ENCODE peak calls at places on chromosomes 4 and X, in eight cellular contexts. One of them, this sample, is unnamed.

GRCh38 chrX:151397741-151398070 is 700 bp downstream of the VMA21 start:
- DNase-seq in lung: no peak
- DNase-seq in cardiac muscle cell: no peak
- DNase-seq in GM06990: no peak
- DNase-seq in nephron progenitor cell: no peak
- DNase-seq in upper lobe of left lung: no peak
- DNase-seq in H9: no peak
- DNase-seq in GM13976: no peak
- DNase-seq in this sample: no peak

GRCh38 chr4:89307446-89308160 is at the start of gene GPRIN3:
- DNase-seq in lung: peak
- DNase-seq in cardiac muscle cell: peak
- DNase-seq in GM06990: no peak
- DNase-seq in nephron progenitor cell: peak
- DNase-seq in upper lobe of left lung: peak
- DNase-seq in H9: peak
- DNase-seq in GM13976: peak
- DNase-seq in this sample: peak

GRCh38 chrX:129983575-129984131 is 1.2 kb downstream of the BCORL1 start:
- DNase-seq in lung: no peak
- DNase-seq in cardiac muscle cell: peak
- DNase-seq in GM06990: peak
- DNase-seq in nephron progenitor cell: no peak
- DNase-seq in upper lobe of left lung: peak
- DNase-seq in H9: peak
- DNase-seq in GM13976: no peak
- DNase-seq in this sample: no peak

GRCh38 chr4:91092398-91092955 is 965.3 kb downstream of the CCSER1 start:
- DNase-seq in lung: no peak
- DNase-seq in cardiac muscle cell: no peak
- DNase-seq in GM06990: no peak
- DNase-seq in nephron progenitor cell: no peak
- DNase-seq in upper lobe of left lung: peak
- DNase-seq in H9: no peak
- DNase-seq in GM13976: no peak
- DNase-seq in this sample: no peak

GRCh38 chrX:107880054-107880610 is 54.5 kb downstream of the MID2 start:
- DNase-seq in lung: no peak
- DNase-seq in cardiac muscle cell: no peak
- DNase-seq in GM06990: no peak
- DNase-seq in nephron progenitor cell: no peak
- DNase-seq in upper lobe of left lung: no peak
- DNase-seq in H9: no peak
- DNase-seq in GM13976: no peak
- DNase-seq in this sample: no peak

GRCh38 chr4:152115794-152116193 is 355.0 kb upstream of the GATB start:
- DNase-seq in lung: no peak
- DNase-seq in cardiac muscle cell: no peak
- DNase-seq in GM06990: no peak
- DNase-seq in nephron progenitor cell: no peak
- DNase-seq in upper lobe of left lung: no peak
- DNase-seq in H9: no peak
- DNase-seq in GM13976: peak
- DNase-seq in this sample: no peak

GRCh38 chr4:76147454-76148141 is 599 bp downstream of the NUP54 start:
- DNase-seq in lung: peak
- DNase-seq in cardiac muscle cell: peak
- DNase-seq in GM06990: no peak
- DNase-seq in nephron progenitor cell: peak
- DNase-seq in upper lobe of left lung: peak
- DNase-seq in H9: peak
- DNase-seq in GM13976: peak
- DNase-seq in this sample: peak

GRCh38 chrX:101803451-101803850 is 128.4 kb downstream of the ZMAT1 start:
- DNase-seq in lung: no peak
- DNase-seq in cardiac muscle cell: no peak
- DNase-seq in GM06990: no peak
- DNase-seq in nephron progenitor cell: no peak
- DNase-seq in upper lobe of left lung: no peak
- DNase-seq in H9: no peak
- DNase-seq in GM13976: no peak
- DNase-seq in this sample: no peak

GRCh38 chr4:133186845-133187244 is 37.8 kb downstream of the PCDH10 start:
- DNase-seq in lung: no peak
- DNase-seq in cardiac muscle cell: no peak
- DNase-seq in GM06990: no peak
- DNase-seq in nephron progenitor cell: no peak
- DNase-seq in upper lobe of left lung: no peak
- DNase-seq in H9: no peak
- DNase-seq in GM13976: no peak
- DNase-seq in this sample: no peak

GRCh38 chrX:24676403-24677024 is 17.2 kb upstream of the POLA1 start:
- DNase-seq in lung: no peak
- DNase-seq in cardiac muscle cell: peak
- DNase-seq in GM06990: no peak
- DNase-seq in nephron progenitor cell: peak
- DNase-seq in upper lobe of left lung: no peak
- DNase-seq in H9: no peak
- DNase-seq in GM13976: peak
- DNase-seq in this sample: no peak

GRCh38 chr4:123477804-123478209 is 81.2 kb downstream of the SPRY1 start:
- DNase-seq in lung: no peak
- DNase-seq in cardiac muscle cell: no peak
- DNase-seq in GM06990: no peak
- DNase-seq in nephron progenitor cell: no peak
- DNase-seq in upper lobe of left lung: peak
- DNase-seq in H9: no peak
- DNase-seq in GM13976: no peak
- DNase-seq in this sample: no peak

GRCh38 chrX:68584221-68584620 is 63.2 kb upstream of the STARD8 start:
- DNase-seq in lung: no peak
- DNase-seq in cardiac muscle cell: no peak
- DNase-seq in GM06990: no peak
- DNase-seq in nephron progenitor cell: no peak
- DNase-seq in upper lobe of left lung: no peak
- DNase-seq in H9: no peak
- DNase-seq in GM13976: no peak
- DNase-seq in this sample: no peak

GRCh38 chr4:13988347-13989265 is 361.1 kb upstream of the BOD1L1 start:
- DNase-seq in lung: peak
- DNase-seq in cardiac muscle cell: no peak
- DNase-seq in GM06990: no peak
- DNase-seq in nephron progenitor cell: no peak
- DNase-seq in upper lobe of left lung: no peak
- DNase-seq in H9: no peak
- DNase-seq in GM13976: no peak
- DNase-seq in this sample: no peak

GRCh38 chr4:40516651-40517050 is 113.0 kb downstream of the RBM47 start:
- DNase-seq in lung: no peak
- DNase-seq in cardiac muscle cell: no peak
- DNase-seq in GM06990: peak
- DNase-seq in nephron progenitor cell: no peak
- DNase-seq in upper lobe of left lung: peak
- DNase-seq in H9: peak
- DNase-seq in GM13976: peak
- DNase-seq in this sample: no peak

GRCh38 chr4:71095141-71095939 is 101.9 kb downstream of the DCK start:
- DNase-seq in lung: no peak
- DNase-seq in cardiac muscle cell: no peak
- DNase-seq in GM06990: no peak
- DNase-seq in nephron progenitor cell: no peak
- DNase-seq in upper lobe of left lung: no peak
- DNase-seq in H9: no peak
- DNase-seq in GM13976: no peak
- DNase-seq in this sample: no peak

GRCh38 chr4:118308306-118309030 is 44.3 kb downstream of the PRSS12 start:
- DNase-seq in lung: no peak
- DNase-seq in cardiac muscle cell: no peak
- DNase-seq in GM06990: no peak
- DNase-seq in nephron progenitor cell: no peak
- DNase-seq in upper lobe of left lung: no peak
- DNase-seq in H9: no peak
- DNase-seq in GM13976: no peak
- DNase-seq in this sample: no peak

GRCh38 chrX:99914676-99915075 is 495.4 kb downstream of the PCDH19 start:
- DNase-seq in lung: no peak
- DNase-seq in cardiac muscle cell: no peak
- DNase-seq in GM06990: no peak
- DNase-seq in nephron progenitor cell: no peak
- DNase-seq in upper lobe of left lung: no peak
- DNase-seq in H9: no peak
- DNase-seq in GM13976: no peak
- DNase-seq in this sample: no peak

GRCh38 chr4:97761760-97762512 is 381.3 kb downstream of the STPG2 start:
- DNase-seq in lung: no peak
- DNase-seq in cardiac muscle cell: peak
- DNase-seq in GM06990: no peak
- DNase-seq in nephron progenitor cell: no peak
- DNase-seq in upper lobe of left lung: no peak
- DNase-seq in H9: no peak
- DNase-seq in GM13976: no peak
- DNase-seq in this sample: no peak

GRCh38 chr4:46390353-46391058 is 578 bp upstream of the GABRA2 start:
- DNase-seq in lung: no peak
- DNase-seq in cardiac muscle cell: no peak
- DNase-seq in GM06990: no peak
- DNase-seq in nephron progenitor cell: peak
- DNase-seq in upper lobe of left lung: no peak
- DNase-seq in H9: peak
- DNase-seq in GM13976: peak
- DNase-seq in this sample: no peak

DNA sequence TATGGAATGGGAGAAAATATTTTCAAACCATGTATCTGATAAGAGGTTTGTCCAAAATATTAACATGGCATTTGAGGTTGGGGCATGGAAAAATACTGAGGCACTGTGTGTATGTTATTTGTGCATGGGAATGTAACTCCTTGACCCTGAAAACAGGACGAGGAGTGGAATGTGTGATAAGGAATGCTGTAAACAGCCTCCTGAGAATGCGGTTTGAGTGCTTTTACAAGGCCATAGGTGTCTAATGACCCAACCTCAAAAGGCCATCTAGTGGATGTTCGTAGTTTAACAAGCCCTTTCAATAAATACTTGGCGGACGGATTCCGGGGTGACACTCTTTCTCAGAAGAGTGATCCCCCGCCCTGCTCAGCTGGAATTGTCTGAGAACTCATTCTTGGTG is 162.9 kb upstream of the USP9X start:
- DNase-seq in lung: no peak
- DNase-seq in cardiac muscle cell: peak
- DNase-seq in GM06990: no peak
- DNase-seq in nephron progenitor cell: no peak
- DNase-seq in upper lobe of left lung: no peak
- DNase-seq in H9: peak
- DNase-seq in GM13976: no peak
- DNase-seq in this sample: no peak
- TF ChIP-seq CTCF in lung: no peak
- TF ChIP-seq CTCF in cardiac muscle cell: peak
- TF ChIP-seq CTCF in GM06990: peak
- TF ChIP-seq CTCF in nephron progenitor cell: peak
- TF ChIP-seq CTCF in upper lobe of left lung: peak
- TF ChIP-seq CTCF in H9: peak
- TF ChIP-seq CTCF in GM13976: no peak
- TF ChIP-seq CTCF in this sample: no peak

DNA sequence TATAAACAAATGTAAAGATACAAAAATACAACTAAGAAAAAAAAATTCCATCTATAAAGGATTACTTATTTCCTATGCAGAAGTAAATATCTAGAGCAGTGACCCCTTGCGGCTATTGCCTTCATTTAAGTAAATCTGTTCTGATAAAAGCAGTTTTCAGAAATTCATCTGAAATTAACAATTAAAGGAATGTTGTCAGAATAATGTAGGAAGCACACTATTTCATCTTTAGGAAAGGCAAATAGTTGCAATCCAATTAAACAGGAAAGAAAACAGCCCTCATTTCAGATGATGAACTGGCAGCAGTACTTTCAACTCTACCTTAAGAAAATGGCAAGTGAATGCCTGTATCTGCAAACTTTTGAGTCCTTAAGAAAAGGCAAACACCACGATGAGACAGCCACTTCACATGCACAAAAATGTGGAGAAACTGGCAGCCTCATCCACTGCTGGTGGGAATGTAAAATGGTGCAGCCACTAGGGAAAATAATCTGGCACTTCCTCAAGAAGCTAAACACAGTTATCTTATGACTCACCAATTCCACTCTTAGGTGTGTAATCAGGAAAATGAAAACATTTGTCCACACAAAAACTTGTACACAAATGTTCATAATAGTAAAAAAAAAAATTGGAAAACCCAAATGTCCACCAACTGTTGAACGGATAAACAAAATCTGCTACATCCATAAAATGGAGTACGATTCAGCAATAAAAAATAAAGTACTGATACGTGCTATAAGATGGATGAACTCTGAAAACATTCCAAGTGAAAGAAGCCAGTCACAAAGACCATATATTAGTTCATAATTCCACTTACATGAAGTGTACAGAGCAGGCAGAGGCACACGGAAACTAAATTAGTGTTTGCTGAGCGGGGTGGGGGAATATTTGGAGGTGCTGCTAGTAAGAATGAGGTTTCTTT is 2.0 kb upstream of the THAP9 start:
- DNase-seq in lung: peak
- DNase-seq in cardiac muscle cell: no peak
- DNase-seq in GM06990: no peak
- DNase-seq in nephron progenitor cell: no peak
- DNase-seq in upper lobe of left lung: peak
- DNase-seq in H9: no peak
- DNase-seq in GM13976: no peak
- DNase-seq in this sample: no peak
- TF ChIP-seq CTCF in lung: peak
- TF ChIP-seq CTCF in cardiac muscle cell: peak
- TF ChIP-seq CTCF in GM06990: peak
- TF ChIP-seq CTCF in nephron progenitor cell: no peak
- TF ChIP-seq CTCF in upper lobe of left lung: peak
- TF ChIP-seq CTCF in H9: peak
- TF ChIP-seq CTCF in GM13976: peak
- TF ChIP-seq CTCF in this sample: peak

DNA sequence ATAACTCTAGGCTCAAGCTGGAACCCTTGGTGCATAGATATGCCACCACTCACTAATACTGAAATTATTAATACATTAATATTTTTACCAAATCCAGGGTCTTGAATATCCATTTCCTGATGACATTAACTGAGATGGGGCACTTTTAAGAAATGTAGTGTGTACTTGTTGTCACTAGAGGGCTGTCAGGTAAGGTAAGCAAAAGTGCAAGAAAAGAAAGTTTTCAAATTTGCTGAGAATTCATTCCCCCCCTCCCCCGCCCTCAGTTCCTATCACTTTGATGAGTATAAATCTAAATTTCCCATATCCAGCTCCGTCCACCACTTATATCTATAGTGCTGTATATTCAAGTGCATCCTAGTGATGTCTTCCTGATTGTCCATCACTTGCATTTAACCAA is 20.5 kb upstream of the WDR44 start:
- DNase-seq in lung: no peak
- DNase-seq in cardiac muscle cell: no peak
- DNase-seq in GM06990: no peak
- DNase-seq in nephron progenitor cell: no peak
- DNase-seq in upper lobe of left lung: no peak
- DNase-seq in H9: no peak
- DNase-seq in GM13976: peak
- DNase-seq in this sample: no peak
- TF ChIP-seq CTCF in lung: no peak
- TF ChIP-seq CTCF in cardiac muscle cell: peak
- TF ChIP-seq CTCF in GM06990: peak
- TF ChIP-seq CTCF in nephron progenitor cell: peak
- TF ChIP-seq CTCF in upper lobe of left lung: no peak
- TF ChIP-seq CTCF in H9: peak
- TF ChIP-seq CTCF in GM13976: no peak
- TF ChIP-seq CTCF in this sample: no peak

GRCh38 chr4:48683784-48684666 is 96.1 kb downstream of the FRYL start:
- DNase-seq in lung: no peak
- DNase-seq in cardiac muscle cell: no peak
- DNase-seq in GM06990: peak
- DNase-seq in nephron progenitor cell: no peak
- DNase-seq in upper lobe of left lung: no peak
- DNase-seq in H9: no peak
- DNase-seq in GM13976: peak
- DNase-seq in this sample: no peak
- TF ChIP-seq CTCF in lung: no peak
- TF ChIP-seq CTCF in cardiac muscle cell: no peak
- TF ChIP-seq CTCF in GM06990: no peak
- TF ChIP-seq CTCF in nephron progenitor cell: no peak
- TF ChIP-seq CTCF in upper lobe of left lung: no peak
- TF ChIP-seq CTCF in H9: no peak
- TF ChIP-seq CTCF in GM13976: no peak
- TF ChIP-seq CTCF in this sample: no peak